ENCODE peak calls at places on chromosomes 5 and 9, in eight cellular contexts. One of them, this sample, is unnamed.

GRCh38 chr5:90386099-90386710 is 23.4 kb downstream of the CETN3 start:
- DNase-seq in foreskin fibroblast: peak
- DNase-seq in AG09309: peak
- DNase-seq in astrocyte of the spinal cord: peak
- DNase-seq in psoas muscle: no peak
- DNase-seq in NB4: peak
- DNase-seq in prostate gland: no peak
- DNase-seq in tibial artery: no peak
- DNase-seq in this sample: no peak

GRCh38 chr9:113521693-113522260 is 58.2 kb downstream of the RGS3 start:
- DNase-seq in prostate gland: no peak
- DNase-seq in psoas muscle: no peak
- DNase-seq in tibial artery: no peak
- DNase-seq in foreskin fibroblast: no peak
- DNase-seq in astrocyte of the spinal cord: no peak
- DNase-seq in AG09309: no peak
- DNase-seq in NB4: no peak
- DNase-seq in this sample: no peak

GRCh38 chr9:121781701-121782464 is 130.4 kb downstream of the DAB2IP start:
- DNase-seq in psoas muscle: no peak
- DNase-seq in foreskin fibroblast: no peak
- DNase-seq in AG09309: no peak
- DNase-seq in astrocyte of the spinal cord: no peak
- DNase-seq in NB4: no peak
- DNase-seq in prostate gland: no peak
- DNase-seq in tibial artery: peak
- DNase-seq in this sample: no peak

GRCh38 chr5:5598547-5599113 is 176.2 kb downstream of the ICE1 start:
- DNase-seq in prostate gland: no peak
- DNase-seq in AG09309: no peak
- DNase-seq in astrocyte of the spinal cord: no peak
- DNase-seq in tibial artery: no peak
- DNase-seq in NB4: no peak
- DNase-seq in foreskin fibroblast: no peak
- DNase-seq in psoas muscle: no peak
- DNase-seq in this sample: no peak

GRCh38 chr9:14690986-14691730 is 2.1 kb downstream of the ZDHHC21 start:
- DNase-seq in foreskin fibroblast: no peak
- DNase-seq in psoas muscle: no peak
- DNase-seq in prostate gland: no peak
- DNase-seq in tibial artery: no peak
- DNase-seq in AG09309: no peak
- DNase-seq in astrocyte of the spinal cord: no peak
- DNase-seq in NB4: peak
- DNase-seq in this sample: no peak

GRCh38 chr5:160380041-160380440 is 9.6 kb upstream of the C1QTNF2 start:
- DNase-seq in foreskin fibroblast: no peak
- DNase-seq in tibial artery: no peak
- DNase-seq in NB4: no peak
- DNase-seq in astrocyte of the spinal cord: no peak
- DNase-seq in AG09309: no peak
- DNase-seq in prostate gland: no peak
- DNase-seq in psoas muscle: no peak
- DNase-seq in this sample: no peak

GRCh38 chr9:32069169-32069813 is 315.2 kb upstream of the ACO1 start:
- DNase-seq in psoas muscle: no peak
- DNase-seq in AG09309: no peak
- DNase-seq in NB4: peak
- DNase-seq in foreskin fibroblast: no peak
- DNase-seq in astrocyte of the spinal cord: no peak
- DNase-seq in tibial artery: no peak
- DNase-seq in prostate gland: no peak
- DNase-seq in this sample: no peak

GRCh38 chr5:163407034-163407652 is 30.3 kb upstream of the CCNG1 start:
- DNase-seq in tibial artery: no peak
- DNase-seq in NB4: peak
- DNase-seq in foreskin fibroblast: peak
- DNase-seq in AG09309: peak
- DNase-seq in prostate gland: no peak
- DNase-seq in psoas muscle: no peak
- DNase-seq in astrocyte of the spinal cord: peak
- DNase-seq in this sample: peak

GRCh38 chr9:101026824-101027223 is 1.7 kb upstream of the PLPPR1 start:
- DNase-seq in astrocyte of the spinal cord: no peak
- DNase-seq in AG09309: no peak
- DNase-seq in foreskin fibroblast: no peak
- DNase-seq in psoas muscle: no peak
- DNase-seq in tibial artery: no peak
- DNase-seq in prostate gland: no peak
- DNase-seq in NB4: no peak
- DNase-seq in this sample: no peak

GRCh38 chr5:169550227-169550626 is 33.3 kb upstream of the SPDL1 start:
- DNase-seq in astrocyte of the spinal cord: no peak
- DNase-seq in psoas muscle: no peak
- DNase-seq in prostate gland: no peak
- DNase-seq in NB4: no peak
- DNase-seq in tibial artery: no peak
- DNase-seq in foreskin fibroblast: peak
- DNase-seq in AG09309: no peak
- DNase-seq in this sample: no peak

GRCh38 chr9:13088734-13089427 is 190.6 kb downstream of the MPDZ start:
- DNase-seq in psoas muscle: no peak
- DNase-seq in NB4: peak
- DNase-seq in astrocyte of the spinal cord: peak
- DNase-seq in prostate gland: peak
- DNase-seq in AG09309: no peak
- DNase-seq in tibial artery: peak
- DNase-seq in foreskin fibroblast: peak
- DNase-seq in this sample: no peak

GRCh38 chr9:9504869-9505268 is 1107.9 kb downstream of the PTPRD start:
- DNase-seq in AG09309: no peak
- DNase-seq in tibial artery: no peak
- DNase-seq in astrocyte of the spinal cord: no peak
- DNase-seq in NB4: no peak
- DNase-seq in foreskin fibroblast: no peak
- DNase-seq in prostate gland: no peak
- DNase-seq in psoas muscle: no peak
- DNase-seq in this sample: no peak

GRCh38 chr9:69344459-69344858 is 19.4 kb downstream of the ENTREP1 start:
- DNase-seq in NB4: no peak
- DNase-seq in tibial artery: no peak
- DNase-seq in psoas muscle: no peak
- DNase-seq in prostate gland: no peak
- DNase-seq in astrocyte of the spinal cord: no peak
- DNase-seq in AG09309: no peak
- DNase-seq in foreskin fibroblast: no peak
- DNase-seq in this sample: no peak

GRCh38 chr5:131186561-131187256 is 16.0 kb downstream of the LYRM7 start:
- DNase-seq in psoas muscle: no peak
- DNase-seq in tibial artery: no peak
- DNase-seq in prostate gland: no peak
- DNase-seq in foreskin fibroblast: peak
- DNase-seq in NB4: no peak
- DNase-seq in astrocyte of the spinal cord: peak
- DNase-seq in AG09309: no peak
- DNase-seq in this sample: no peak

GRCh38 chr9:10876333-10876732 is 263.5 kb upstream of the PTPRD start:
- DNase-seq in prostate gland: no peak
- DNase-seq in foreskin fibroblast: no peak
- DNase-seq in astrocyte of the spinal cord: peak
- DNase-seq in tibial artery: no peak
- DNase-seq in AG09309: no peak
- DNase-seq in psoas muscle: no peak
- DNase-seq in NB4: no peak
- DNase-seq in this sample: no peak

GRCh38 chr9:137974746-137975526 is 97.4 kb downstream of the CACNA1B start:
- DNase-seq in psoas muscle: no peak
- DNase-seq in NB4: no peak
- DNase-seq in foreskin fibroblast: no peak
- DNase-seq in prostate gland: no peak
- DNase-seq in astrocyte of the spinal cord: no peak
- DNase-seq in AG09309: no peak
- DNase-seq in tibial artery: no peak
- DNase-seq in this sample: no peak

GRCh38 chr5:267716-268115 is 3.7 kb upstream of the PDCD6 start:
- DNase-seq in foreskin fibroblast: no peak
- DNase-seq in tibial artery: no peak
- DNase-seq in psoas muscle: no peak
- DNase-seq in AG09309: no peak
- DNase-seq in NB4: no peak
- DNase-seq in prostate gland: no peak
- DNase-seq in astrocyte of the spinal cord: no peak
- DNase-seq in this sample: no peak

GRCh38 chr5:106699198-106699597 is 971.5 kb downstream of the EFNA5 start:
- DNase-seq in foreskin fibroblast: no peak
- DNase-seq in psoas muscle: no peak
- DNase-seq in astrocyte of the spinal cord: no peak
- DNase-seq in AG09309: no peak
- DNase-seq in prostate gland: no peak
- DNase-seq in NB4: no peak
- DNase-seq in tibial artery: no peak
- DNase-seq in this sample: no peak

GRCh38 chr5:15938961-15939360 is 240.6 kb downstream of the MARCHF11 start:
- DNase-seq in astrocyte of the spinal cord: peak
- DNase-seq in tibial artery: no peak
- DNase-seq in NB4: no peak
- DNase-seq in AG09309: peak
- DNase-seq in prostate gland: no peak
- DNase-seq in foreskin fibroblast: peak
- DNase-seq in psoas muscle: no peak
- DNase-seq in this sample: no peak

GRCh38 chr5:87302061-87302460 is 34.4 kb downstream of the RASA1 start:
- DNase-seq in psoas muscle: no peak
- DNase-seq in prostate gland: no peak
- DNase-seq in foreskin fibroblast: peak
- DNase-seq in NB4: no peak
- DNase-seq in tibial artery: no peak
- DNase-seq in astrocyte of the spinal cord: peak
- DNase-seq in AG09309: peak
- DNase-seq in this sample: no peak

GRCh38 chr5:91928751-91929521 is 545.8 kb upstream of the ARRDC3 start:
- DNase-seq in NB4: peak
- DNase-seq in foreskin fibroblast: peak
- DNase-seq in astrocyte of the spinal cord: peak
- DNase-seq in psoas muscle: no peak
- DNase-seq in prostate gland: no peak
- DNase-seq in tibial artery: no peak
- DNase-seq in AG09309: no peak
- DNase-seq in this sample: no peak

GRCh38 chr9:70607329-70607728 is 192.9 kb upstream of the KLF9 start:
- DNase-seq in psoas muscle: no peak
- DNase-seq in prostate gland: peak
- DNase-seq in tibial artery: no peak
- DNase-seq in NB4: no peak
- DNase-seq in AG09309: no peak
- DNase-seq in foreskin fibroblast: no peak
- DNase-seq in astrocyte of the spinal cord: no peak
- DNase-seq in this sample: no peak
- H3K4me3 ChIP-seq in psoas muscle: no peak
- H3K4me3 ChIP-seq in prostate gland: no peak
- H3K4me3 ChIP-seq in tibial artery: no peak
- H3K4me3 ChIP-seq in NB4: no peak
- H3K4me3 ChIP-seq in AG09309: no peak
- H3K4me3 ChIP-seq in foreskin fibroblast: no peak
- H3K4me3 ChIP-seq in astrocyte of the spinal cord: no peak
- H3K4me3 ChIP-seq in this sample: no peak

DNA sequence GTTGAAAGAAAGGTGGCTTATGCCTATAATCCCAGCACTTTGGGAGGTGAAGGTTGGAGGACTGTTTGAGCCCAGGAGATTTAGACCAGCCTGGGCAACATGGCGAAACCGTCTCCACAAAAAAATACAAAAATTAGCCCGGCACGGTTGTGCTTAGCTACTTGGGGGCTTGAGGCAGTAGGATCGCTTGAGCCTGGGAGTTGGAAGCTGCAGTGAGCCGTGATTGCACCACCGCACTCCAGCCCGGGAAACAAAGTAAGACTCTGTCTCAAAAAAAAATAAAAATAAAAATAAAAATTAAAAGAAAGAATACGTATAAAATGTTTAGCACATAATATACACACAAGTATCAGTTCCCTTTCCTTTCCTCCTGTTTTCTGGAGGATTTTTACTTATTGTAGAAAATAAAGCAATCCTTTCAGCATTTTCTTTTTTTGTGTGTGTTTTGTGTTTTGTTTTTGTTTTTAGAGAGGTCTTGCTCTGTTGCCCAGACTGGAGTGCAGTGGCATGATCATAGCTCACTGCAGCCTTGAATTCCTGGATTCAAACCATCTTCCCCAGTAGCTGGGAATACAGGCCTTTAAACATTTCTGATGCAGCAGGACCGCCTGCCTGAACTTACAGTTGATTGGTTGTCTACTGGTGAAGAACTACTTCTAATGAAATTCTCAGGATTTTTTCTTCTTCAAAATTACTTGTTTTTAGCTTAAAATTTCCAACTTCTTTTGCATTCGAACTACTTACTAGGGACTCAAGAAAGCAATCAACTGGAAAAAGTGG is 4.1 kb upstream of the GPR107 start:
- DNase-seq in foreskin fibroblast: no peak
- DNase-seq in prostate gland: no peak
- DNase-seq in astrocyte of the spinal cord: no peak
- DNase-seq in AG09309: no peak
- DNase-seq in psoas muscle: no peak
- DNase-seq in tibial artery: no peak
- DNase-seq in NB4: no peak
- DNase-seq in this sample: no peak
- TF ChIP-seq CTCF in foreskin fibroblast: no peak
- TF ChIP-seq CTCF in prostate gland: no peak
- TF ChIP-seq CTCF in astrocyte of the spinal cord: no peak
- TF ChIP-seq CTCF in AG09309: no peak
- TF ChIP-seq CTCF in psoas muscle: no peak
- TF ChIP-seq CTCF in tibial artery: no peak
- TF ChIP-seq CTCF in NB4: no peak
- TF ChIP-seq CTCF in this sample: no peak

DNA sequence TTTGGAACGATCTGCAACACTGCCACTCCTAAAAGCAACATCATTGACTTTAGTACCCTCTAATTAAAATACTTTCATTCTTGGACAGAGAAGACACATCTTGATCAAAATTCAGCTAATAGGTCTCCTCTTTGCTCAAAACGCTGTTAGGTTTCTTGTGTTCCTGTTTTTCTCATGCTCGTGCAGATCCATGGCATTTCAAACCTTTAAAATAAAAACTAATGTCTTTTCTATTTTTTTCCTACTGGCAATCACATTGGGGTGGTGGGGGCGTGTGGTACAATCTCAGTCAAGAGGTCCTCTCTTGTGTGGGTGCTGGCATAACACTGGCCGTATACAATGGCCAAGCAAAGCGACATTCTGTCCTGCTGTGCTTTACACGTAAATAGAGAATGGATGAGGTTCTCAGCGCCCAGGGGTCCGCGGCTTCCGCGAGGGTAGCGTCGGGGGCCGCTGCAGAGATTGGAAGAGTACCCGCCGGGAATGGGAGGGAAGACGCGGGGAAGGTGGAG is 313 bp upstream of the GPR150 start:
- DNase-seq in astrocyte of the spinal cord: no peak
- DNase-seq in tibial artery: no peak
- DNase-seq in prostate gland: no peak
- DNase-seq in psoas muscle: no peak
- DNase-seq in NB4: peak
- DNase-seq in foreskin fibroblast: no peak
- DNase-seq in AG09309: no peak
- DNase-seq in this sample: no peak
- H3K4me3 ChIP-seq in astrocyte of the spinal cord: peak
- H3K4me3 ChIP-seq in tibial artery: peak
- H3K4me3 ChIP-seq in prostate gland: peak
- H3K4me3 ChIP-seq in psoas muscle: peak
- H3K4me3 ChIP-seq in NB4: peak
- H3K4me3 ChIP-seq in foreskin fibroblast: peak
- H3K4me3 ChIP-seq in AG09309: peak
- H3K4me3 ChIP-seq in this sample: peak

GRCh38 chr9:115013998-115014397 is 83.6 kb upstream of the TNFSF8 start:
- DNase-seq in AG09309: no peak
- DNase-seq in tibial artery: peak
- DNase-seq in foreskin fibroblast: peak
- DNase-seq in NB4: peak
- DNase-seq in astrocyte of the spinal cord: peak
- DNase-seq in psoas muscle: peak
- DNase-seq in prostate gland: peak
- DNase-seq in this sample: peak
- TF ChIP-seq CTCF in AG09309: peak
- TF ChIP-seq CTCF in tibial artery: peak
- TF ChIP-seq CTCF in foreskin fibroblast: peak
- TF ChIP-seq CTCF in NB4: peak
- TF ChIP-seq CTCF in astrocyte of the spinal cord: peak
- TF ChIP-seq CTCF in psoas muscle: peak
- TF ChIP-seq CTCF in prostate gland: peak
- TF ChIP-seq CTCF in this sample: peak

This sample was measured in GM12864.